ENCODE peak calls at places on chromosomes 2 and 18, in ten cellular contexts. Z is NCI-H1694; Q is activated CD4-positive, alpha-beta T cell treated with anti-CD3 and anti-CD28 coated beads, Interleukin-2, amount 10 ng/mL, durations not matched to agents 24 days and 14 days; U is esophagus squamous epithelium; A is DND-41; D is GM04503; H is PC-3; B is activated naive CD4-positive, alpha-beta T cell treated with anti-CD3 and anti-CD28 coated beads, Interleukin-2, amount 50 U/mL, for 72 hours; K is T-helper 1 cell; C is Panc1. S is an unnamed sample.

GRCh38 chr18:22113144-22113813 is 56.1 kb upstream of the GATA6 start:
- DNase-seq in Z (no peak), Q (no peak), U (no peak), A (no peak), D (no peak), H (no peak), B (no peak), K (no peak), C (no peak), S (no peak)

GRCh38 chr2:19863303-19864041 is 38.3 kb downstream of the TTC32 start:
- DNase-seq in Z (peak), Q (peak), U (no peak), A (peak), D (no peak), H (peak), B (peak), K (peak), C (peak), S (peak)

GRCh38 chr18:57898506-57899124 is 95.5 kb upstream of the ATP8B1 start:
- DNase-seq in Z (no peak), Q (no peak), U (no peak), A (no peak), D (peak), H (peak), B (no peak), K (no peak), C (no peak), S (peak)

GRCh38 chr18:77096936-77097886 is 35.4 kb downstream of the MBP start:
- DNase-seq in Z (no peak), Q (no peak), U (no peak), A (no peak), D (no peak), H (no peak), B (no peak), K (no peak), C (no peak), S (no peak)

GRCh38 chr18:60552948-60553347 is 180.4 kb upstream of the MC4R start:
- DNase-seq in Z (no peak), Q (no peak), U (no peak), A (no peak), D (no peak), H (no peak), B (no peak), K (no peak), C (no peak), S (no peak)

GRCh38 chr2:163640542-163641195 is 95.1 kb downstream of the FIGN start:
- DNase-seq in Z (no peak), Q (no peak), U (no peak), A (no peak), D (no peak), H (no peak), B (no peak), K (no peak), C (no peak), S (no peak)

GRCh38 chr2:211837706-211838105 is 700.9 kb downstream of the ERBB4 start:
- DNase-seq in Z (no peak), Q (no peak), U (no peak), A (no peak), D (no peak), H (peak), B (no peak), K (no peak), C (no peak), S (no peak)

GRCh38 chr2:29305762-29306161 is 190.5 kb downstream of the CLIP4 start:
- DNase-seq in Z (no peak), Q (no peak), U (no peak), A (no peak), D (no peak), H (no peak), B (no peak), K (no peak), C (no peak), S (no peak)

GRCh38 chr2:218406949-218407703 is 7.5 kb downstream of the CTDSP1 start:
- DNase-seq in Z (peak), Q (peak), U (no peak), A (peak), D (peak), H (peak), B (peak), K (peak), C (no peak), S (peak)

GRCh38 chr2:205133544-205133943 is 548.8 kb upstream of the NRP2 start:
- DNase-seq in Z (peak), Q (no peak), U (no peak), A (no peak), D (no peak), H (no peak), B (no peak), K (no peak), C (no peak), S (peak)

GRCh38 chr2:48952614-48953013 is 197.1 kb upstream of the LHCGR start:
- DNase-seq in Z (no peak), Q (no peak), U (no peak), A (no peak), D (no peak), H (no peak), B (no peak), K (no peak), C (no peak), S (no peak)

GRCh38 chr2:167749016-167749415 is 498.4 kb downstream of the STK39 start:
- DNase-seq in Z (no peak), Q (no peak), U (no peak), A (no peak), D (no peak), H (peak), B (no peak), K (no peak), C (no peak), S (no peak)

GRCh38 chr2:75647771-75648170 is 1.2 kb downstream of the MRPL19 start:
- DNase-seq in Z (no peak), Q (no peak), U (no peak), A (no peak), D (no peak), H (peak), B (no peak), K (no peak), C (no peak), S (no peak)

GRCh38 chr2:121089005-121089510 is 195.9 kb downstream of the TFCP2L1 start:
- DNase-seq in Z (peak), Q (no peak), U (no peak), A (no peak), D (no peak), H (no peak), B (no peak), K (no peak), C (no peak), S (no peak)

GRCh38 chr2:100344433-100344832 is 22.1 kb upstream of the LONRF2 start:
- DNase-seq in Z (no peak), Q (no peak), U (no peak), A (no peak), D (no peak), H (no peak), B (no peak), K (no peak), C (no peak), S (no peak)

GRCh38 chr2:8374782-8375181 is 307.1 kb upstream of the ID2 start:
- DNase-seq in Z (no peak), Q (no peak), U (no peak), A (no peak), D (no peak), H (no peak), B (no peak), K (no peak), C (no peak), S (no peak)

GRCh38 chr2:101630224-101630949 is 67.1 kb upstream of the MAP4K4 start:
- DNase-seq in Z (no peak), Q (no peak), U (no peak), A (no peak), D (no peak), H (peak), B (no peak), K (no peak), C (no peak), S (no peak)

GRCh38 chr2:219782999-219783398 is 155.6 kb downstream of the SLC4A3 start:
- DNase-seq in Z (peak), Q (no peak), U (no peak), A (no peak), D (no peak), H (no peak), B (no peak), K (no peak), C (no peak), S (peak)

GRCh38 chr18:3624818-3625716 is 175.1 kb downstream of the TGIF1 start:
- DNase-seq in Z (no peak), Q (peak), U (no peak), A (peak), D (peak), H (peak), B (peak), K (peak), C (no peak), S (peak)

GRCh38 chr2:165401285-165401852 is 68.1 kb upstream of the CSRNP3 start:
- DNase-seq in Z (peak), Q (peak), U (no peak), A (peak), D (peak), H (peak), B (no peak), K (no peak), C (peak), S (peak)

GRCh38 chr2:11096591-11096990 is 58.7 kb upstream of the SLC66A3 start:
- DNase-seq in Z (no peak), Q (no peak), U (no peak), A (no peak), D (no peak), H (no peak), B (no peak), K (no peak), C (no peak), S (no peak)

GRCh38 chr2:16774980-16775963 is 109.6 kb upstream of the CYRIA start:
- DNase-seq in Z (no peak), Q (no peak), U (no peak), A (no peak), D (no peak), H (no peak), B (no peak), K (no peak), C (no peak), S (no peak)

GRCh38 chr2:191580581-191580980 is 97.4 kb upstream of the NABP1 start:
- DNase-seq in Z (no peak), Q (no peak), U (no peak), A (no peak), D (no peak), H (peak), B (no peak), K (no peak), C (no peak), S (peak)

GRCh38 chr2:113162869-113163268 is 10.9 kb upstream of the PSD4 start:
- DNase-seq in Z (no peak), Q (no peak), U (no peak), A (no peak), D (no peak), H (no peak), B (no peak), K (no peak), C (no peak), S (no peak)

GRCh38 chr2:17658251-17658843 is 95.3 kb downstream of the SMC6 start:
- DNase-seq in Z (no peak), Q (no peak), U (no peak), A (no peak), D (peak), H (no peak), B (no peak), K (no peak), C (no peak), S (peak)

GRCh38 chr18:24600076-24600654 is 139.7 kb downstream of the HRH4 start:
- DNase-seq in Z (peak), Q (peak), U (no peak), A (peak), D (peak), H (peak), B (no peak), K (no peak), C (no peak), S (peak)

GRCh38 chr2:67039701-67040100 is 357.4 kb upstream of the ETAA1 start:
- DNase-seq in Z (no peak), Q (no peak), U (no peak), A (no peak), D (no peak), H (no peak), B (no peak), K (no peak), C (no peak), S (no peak)

GRCh38 chr2:223855426-223855825 is 18.0 kb upstream of the AP1S3 start:
- DNase-seq in Z (no peak), Q (no peak), U (no peak), A (no peak), D (no peak), H (peak), B (no peak), K (no peak), C (no peak), S (no peak)

GRCh38 chr2:238132463-238133450 is 5.7 kb upstream of the KLHL30 start:
- DNase-seq in Z (no peak), Q (no peak), U (no peak), A (no peak), D (no peak), H (no peak), B (no peak), K (no peak), C (no peak), S (no peak)

GRCh38 chr2:142857247-142858154 is 20.0 kb upstream of the KYNU start:
- DNase-seq in Z (peak), Q (no peak), U (no peak), A (no peak), D (no peak), H (peak), B (no peak), K (no peak), C (no peak), S (peak)

GRCh38 chr2:236177967-236178909 is 10.1 kb upstream of the GBX2 start:
- DNase-seq in Z (peak), Q (peak), U (no peak), A (no peak), D (no peak), H (peak), B (no peak), K (peak), C (peak), S (peak)